ENCODE peak calls at places on chromosomes 3 and 15, in six cellular contexts. One of them, this sample, is unnamed.
A peak's percentile ranks its signal among the peaks of the same experiment; 100 is the strongest.

GRCh38 chr3:123719785-123720531 is 135.1 kb upstream of the HACD2 start:
- DNase-seq in right lobe of liver: no peak
- DNase-seq in heart left ventricle: no peak
- DNase-seq in K562: no peak
- DNase-seq in adrenal gland: no peak
- DNase-seq in OCI-LY7: no peak
- DNase-seq in this sample: peak; percentile 56

GRCh38 chr3:111210003-111210699 is 138.5 kb downstream of the NECTIN3 start:
- DNase-seq in right lobe of liver: no peak
- DNase-seq in heart left ventricle: no peak
- DNase-seq in K562: no peak
- DNase-seq in adrenal gland: no peak
- DNase-seq in OCI-LY7: no peak
- DNase-seq in this sample: no peak

GRCh38 chr3:25557641-25558040 is 107.1 kb downstream of the TOP2B start:
- DNase-seq in right lobe of liver: no peak
- DNase-seq in heart left ventricle: no peak
- DNase-seq in K562: no peak
- DNase-seq in adrenal gland: no peak
- DNase-seq in OCI-LY7: no peak
- DNase-seq in this sample: no peak

GRCh38 chr3:44981220-44981619 is 5.2 kb downstream of the EXOSC7 start:
- DNase-seq in right lobe of liver: no peak
- DNase-seq in heart left ventricle: no peak
- DNase-seq in K562: no peak
- DNase-seq in adrenal gland: no peak
- DNase-seq in OCI-LY7: no peak
- DNase-seq in this sample: no peak

GRCh38 chr15:71780349-71780976 is 29.9 kb upstream of the NR2E3 start:
- DNase-seq in right lobe of liver: no peak
- DNase-seq in heart left ventricle: no peak
- DNase-seq in K562: peak; percentile 53
- DNase-seq in adrenal gland: peak; percentile 35
- DNase-seq in OCI-LY7: peak; percentile 73
- DNase-seq in this sample: no peak

GRCh38 chr3:81684739-81685395 is 76.6 kb downstream of the GBE1 start:
- DNase-seq in right lobe of liver: no peak
- DNase-seq in heart left ventricle: no peak
- DNase-seq in K562: peak; percentile 58
- DNase-seq in adrenal gland: no peak
- DNase-seq in OCI-LY7: no peak
- DNase-seq in this sample: no peak

GRCh38 chr15:79635897-79636596 is 203.9 kb downstream of the MINAR1 start:
- DNase-seq in right lobe of liver: no peak
- DNase-seq in heart left ventricle: no peak
- DNase-seq in K562: no peak
- DNase-seq in adrenal gland: no peak
- DNase-seq in OCI-LY7: no peak
- DNase-seq in this sample: no peak

GRCh38 chr15:86608461-86608860 is 528.8 kb downstream of the AGBL1 start:
- DNase-seq in right lobe of liver: no peak
- DNase-seq in heart left ventricle: no peak
- DNase-seq in K562: no peak
- DNase-seq in adrenal gland: peak; percentile 25
- DNase-seq in OCI-LY7: no peak
- DNase-seq in this sample: peak; percentile 37

GRCh38 chr3:9499455-9500107 is 54.0 kb downstream of the LHFPL4 start:
- DNase-seq in right lobe of liver: no peak
- DNase-seq in heart left ventricle: no peak
- DNase-seq in K562: no peak
- DNase-seq in adrenal gland: no peak
- DNase-seq in OCI-LY7: no peak
- DNase-seq in this sample: no peak

GRCh38 chr3:140552403-140552802 is 125.5 kb upstream of the TRIM42 start:
- DNase-seq in right lobe of liver: no peak
- DNase-seq in heart left ventricle: no peak
- DNase-seq in K562: no peak
- DNase-seq in adrenal gland: no peak
- DNase-seq in OCI-LY7: no peak
- DNase-seq in this sample: no peak

GRCh38 chr15:83698294-83698693 is 44.4 kb downstream of the ADAMTSL3 start:
- DNase-seq in right lobe of liver: peak; percentile 75
- DNase-seq in heart left ventricle: peak; percentile 83
- DNase-seq in K562: no peak
- DNase-seq in adrenal gland: peak; percentile 73
- DNase-seq in OCI-LY7: no peak
- DNase-seq in this sample: peak; percentile 64

GRCh38 chr15:43794269-43795037 is 2.3 kb downstream of the SERF2 start:
- DNase-seq in right lobe of liver: no peak
- DNase-seq in heart left ventricle: no peak
- DNase-seq in K562: no peak
- DNase-seq in adrenal gland: peak; percentile 46
- DNase-seq in OCI-LY7: no peak
- DNase-seq in this sample: no peak

GRCh38 chr15:74543043-74543422 is 2.0 kb downstream of the ARID3B start:
- DNase-seq in right lobe of liver: no peak
- DNase-seq in heart left ventricle: no peak
- DNase-seq in K562: no peak
- DNase-seq in adrenal gland: no peak
- DNase-seq in OCI-LY7: no peak
- DNase-seq in this sample: no peak

GRCh38 chr15:74543583-74543982 is 2.6 kb downstream of the ARID3B start:
- DNase-seq in right lobe of liver: no peak
- DNase-seq in heart left ventricle: no peak
- DNase-seq in K562: peak; percentile 28
- DNase-seq in adrenal gland: no peak
- DNase-seq in OCI-LY7: peak; percentile 37
- DNase-seq in this sample: no peak

GRCh38 chr15:74548236-74548635 is 7.2 kb downstream of the ARID3B start:
- DNase-seq in right lobe of liver: no peak
- DNase-seq in heart left ventricle: no peak
- DNase-seq in K562: no peak
- DNase-seq in adrenal gland: no peak
- DNase-seq in OCI-LY7: no peak
- DNase-seq in this sample: no peak

GRCh38 chr15:74545061-74545460 is 4.0 kb downstream of the ARID3B start:
- DNase-seq in right lobe of liver: no peak
- DNase-seq in heart left ventricle: no peak
- DNase-seq in K562: no peak
- DNase-seq in adrenal gland: no peak
- DNase-seq in OCI-LY7: no peak
- DNase-seq in this sample: no peak

DNA sequence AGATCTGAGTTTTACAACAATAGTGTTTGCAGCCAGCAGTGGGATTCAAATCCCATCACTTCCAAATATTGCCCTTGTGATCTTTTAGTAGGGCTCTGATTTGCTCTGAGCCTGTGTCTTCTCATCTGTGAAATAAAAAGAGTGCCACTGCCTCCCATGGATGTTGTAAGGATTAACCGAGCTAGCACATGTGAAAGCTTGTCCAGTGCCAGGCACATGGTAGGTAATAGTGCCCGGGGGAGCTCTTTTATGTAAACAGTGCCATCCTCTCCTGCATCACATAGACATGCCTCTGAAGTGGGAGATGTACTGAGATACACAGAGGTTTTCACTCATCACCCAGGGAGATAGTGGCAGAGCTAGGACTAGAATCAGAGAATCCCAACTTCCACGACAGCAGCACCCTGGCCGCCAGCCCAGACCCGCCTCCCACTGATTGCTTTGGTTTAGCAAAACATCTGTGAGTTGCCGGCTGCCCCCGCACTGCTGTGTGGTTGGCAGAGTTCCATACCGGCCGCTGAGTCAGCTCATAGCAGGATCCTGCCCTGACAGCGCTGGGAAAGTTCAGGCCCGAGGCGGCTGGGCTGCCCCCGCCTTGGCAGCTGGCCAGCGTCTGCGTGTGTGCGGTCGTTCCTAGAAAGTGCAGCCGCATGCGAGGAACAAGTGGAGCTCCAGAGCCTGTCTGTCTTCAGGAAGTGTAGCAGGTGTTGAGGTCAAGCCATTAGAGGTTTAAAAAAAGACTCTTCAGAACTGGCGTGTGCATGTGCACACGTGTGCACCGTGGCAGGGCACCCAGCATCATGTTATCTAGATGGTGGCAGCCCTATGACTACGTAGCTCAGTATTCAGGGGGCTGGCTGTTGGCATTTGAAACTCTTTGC is 5.0 kb downstream of the ARID3B start:
- DNase-seq in right lobe of liver: peak; percentile 99
- DNase-seq in heart left ventricle: peak; percentile 99
- DNase-seq in K562: peak; percentile 100
- DNase-seq in adrenal gland: peak; percentile 100
- DNase-seq in OCI-LY7: peak; percentile 89
- DNase-seq in this sample: peak; percentile 97
- TF ChIP-seq CTCF in right lobe of liver: no peak
- TF ChIP-seq CTCF in heart left ventricle: no peak
- TF ChIP-seq CTCF in K562: no peak
- TF ChIP-seq CTCF in adrenal gland: peak; percentile 6
- TF ChIP-seq CTCF in OCI-LY7: no peak
- TF ChIP-seq CTCF in this sample: no peak

GRCh38 chr15:42085236-42085605 is 9.1 kb downstream of the PLA2G4D start:
- DNase-seq in right lobe of liver: no peak
- DNase-seq in heart left ventricle: no peak
- DNase-seq in K562: no peak
- DNase-seq in adrenal gland: peak; percentile 59
- DNase-seq in OCI-LY7: no peak
- DNase-seq in this sample: no peak
- H3K4me3 ChIP-seq in right lobe of liver: no peak overlapping the region
- H3K4me3 ChIP-seq in heart left ventricle: no peak overlapping the region
- H3K4me3 ChIP-seq in K562: no peak overlapping the region
- H3K4me3 ChIP-seq in adrenal gland: no peak overlapping the region
- H3K4me3 ChIP-seq in OCI-LY7: no peak overlapping the region
- H3K4me3 ChIP-seq in this sample: no peak overlapping the region

GRCh38 chr3:119221779-119222320 is 18.8 kb downstream of the B4GALT4 start:
- DNase-seq in right lobe of liver: no peak
- DNase-seq in heart left ventricle: no peak
- DNase-seq in K562: no peak
- DNase-seq in adrenal gland: no peak
- DNase-seq in OCI-LY7: no peak
- DNase-seq in this sample: no peak
- H3K36me3 ChIP-seq in right lobe of liver: peaks cover 34% of the 10 kb centered on the region
- H3K36me3 ChIP-seq in heart left ventricle: no peaks in the 10 kb centered on the region
- H3K36me3 ChIP-seq in K562: peaks cover 49% of the 10 kb centered on the region
- H3K36me3 ChIP-seq in adrenal gland: no peaks in the 10 kb centered on the region
- H3K36me3 ChIP-seq in OCI-LY7: peaks cover 83% of the 10 kb centered on the region
- H3K36me3 ChIP-seq in this sample: peaks cover 9% of the 10 kb centered on the region

DNA sequence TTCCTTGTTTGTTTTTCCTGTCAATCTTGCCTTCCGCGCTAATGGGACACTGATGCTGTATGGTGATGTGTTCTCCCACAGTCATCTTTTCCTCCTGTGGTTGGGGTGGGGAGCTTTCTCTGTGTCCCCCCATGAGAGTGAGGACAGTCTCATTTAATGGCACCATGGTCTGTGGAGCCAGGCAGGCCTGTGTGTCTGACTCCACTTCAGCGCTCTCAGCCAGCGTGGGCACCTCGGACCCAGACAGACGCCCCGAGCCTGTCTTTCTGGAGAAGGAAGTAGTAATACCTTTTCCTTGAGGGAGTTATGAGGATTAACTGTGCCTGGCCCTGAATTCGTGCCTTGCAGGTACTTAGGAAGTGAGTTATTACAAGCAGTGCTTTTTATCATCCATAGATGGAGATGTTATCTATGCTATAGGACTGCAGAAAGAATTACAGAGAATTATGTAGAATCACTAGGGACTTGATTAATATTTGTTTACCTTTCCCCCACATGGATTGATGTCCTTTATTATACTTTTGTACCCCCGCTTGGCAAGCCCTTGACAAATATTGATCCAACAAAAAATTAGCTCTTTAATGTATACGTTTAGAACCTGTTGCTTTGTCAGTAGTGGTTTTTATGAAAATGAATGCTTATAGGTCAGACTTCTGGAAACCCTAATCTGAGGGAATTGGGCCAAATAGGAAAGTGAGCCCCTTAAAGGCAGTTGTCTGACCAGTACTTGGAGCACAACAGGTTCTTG is 152.4 kb downstream of the PGPEP1L start:
- DNase-seq in right lobe of liver: no peak
- DNase-seq in heart left ventricle: no peak
- DNase-seq in K562: no peak
- DNase-seq in adrenal gland: no peak
- DNase-seq in OCI-LY7: no peak
- DNase-seq in this sample: no peak
- TF ChIP-seq CTCF in right lobe of liver: no peak
- TF ChIP-seq CTCF in heart left ventricle: no peak
- TF ChIP-seq CTCF in K562: no peak
- TF ChIP-seq CTCF in adrenal gland: no peak
- TF ChIP-seq CTCF in OCI-LY7: no peak
- TF ChIP-seq CTCF in this sample: no peak

DNA sequence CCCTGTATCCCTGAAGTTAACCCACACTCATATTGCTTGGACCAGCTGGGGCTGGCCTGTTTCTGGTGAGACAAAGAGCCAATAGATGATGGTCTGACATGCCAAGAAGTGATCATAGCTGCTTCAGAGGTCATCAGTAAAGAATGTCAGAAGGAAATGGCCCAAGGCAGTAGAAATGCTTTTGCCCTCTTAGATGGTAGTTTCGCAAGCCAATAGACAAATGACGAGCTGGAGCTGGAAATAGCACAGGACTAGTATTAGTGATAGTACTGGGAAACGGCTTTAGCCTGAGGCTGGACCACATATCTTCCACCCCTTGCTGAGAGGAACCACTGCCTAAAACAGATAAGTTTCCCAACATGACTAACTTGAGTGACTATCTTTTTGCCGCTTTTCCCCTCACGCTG is 176.1 kb upstream of the THBS1 start:
- DNase-seq in right lobe of liver: no peak
- DNase-seq in heart left ventricle: no peak
- DNase-seq in K562: peak; percentile 61
- DNase-seq in adrenal gland: no peak
- DNase-seq in OCI-LY7: no peak
- DNase-seq in this sample: no peak
- H3K4me3 ChIP-seq in right lobe of liver: no peak overlapping the region
- H3K4me3 ChIP-seq in heart left ventricle: no peak overlapping the region
- H3K4me3 ChIP-seq in K562: no peak overlapping the region
- H3K4me3 ChIP-seq in adrenal gland: no peak overlapping the region
- H3K4me3 ChIP-seq in OCI-LY7: no peak overlapping the region
- H3K4me3 ChIP-seq in this sample: no peak overlapping the region

DNA sequence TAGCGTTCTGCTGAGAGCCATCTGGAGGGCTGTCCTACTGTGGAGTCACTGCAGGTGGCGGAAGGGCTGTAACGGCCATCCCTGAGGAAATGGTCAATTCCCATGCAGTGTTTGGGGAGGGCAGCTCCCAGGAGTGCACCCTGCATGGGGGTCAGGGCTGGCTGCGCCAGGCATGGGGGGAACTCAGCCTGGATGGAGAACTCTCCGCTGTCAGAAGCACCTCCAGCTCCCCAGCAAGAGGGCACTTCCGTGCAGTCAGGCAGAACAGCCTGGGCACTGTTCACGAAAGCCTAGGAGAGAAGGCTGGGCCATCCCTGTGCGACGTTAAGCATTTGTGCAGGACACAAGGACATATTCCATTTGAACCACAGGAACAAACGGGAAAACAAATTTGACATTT is 105.2 kb downstream of the LRIG1 start:
- DNase-seq in right lobe of liver: no peak
- DNase-seq in heart left ventricle: no peak
- DNase-seq in K562: no peak
- DNase-seq in adrenal gland: no peak
- DNase-seq in OCI-LY7: no peak
- DNase-seq in this sample: no peak
- H3K36me3 ChIP-seq in right lobe of liver: peaks cover 13% of the 10 kb centered on the region
- H3K36me3 ChIP-seq in heart left ventricle: no peaks in the 10 kb centered on the region
- H3K36me3 ChIP-seq in K562: no peaks in the 10 kb centered on the region
- H3K36me3 ChIP-seq in adrenal gland: no peaks in the 10 kb centered on the region
- H3K36me3 ChIP-seq in OCI-LY7: peaks cover 100% of the 10 kb centered on the region
- H3K36me3 ChIP-seq in this sample: peaks cover 95% of the 10 kb centered on the region

This sample was measured in heart right ventricle.